ENCODE peak calls at places on chromosome 19, in six cellular contexts. L is heart right ventricle, P is keratinocyte, H is psoas muscle, B is fibroblast of mammary gland, J is A549. W is an unnamed sample.

GRCh38 chr19:4523306-4524110 is 5.2 kb upstream of the PLIN4 start:
- DNase-seq in L (no peak), P (no peak), H (peak; percentile 87), B (peak; percentile 49), J (peak; percentile 40), W (peak; percentile 21)

GRCh38 chr19:50728084-50728737 is 5.0 kb downstream of the CLEC11A start:
- DNase-seq in L (peak; percentile 75), P (no peak), H (peak; percentile 78), B (peak; percentile 84), J (no peak), W (peak; percentile 62)

GRCh38 chr19:3950871-3951861 is 18.3 kb downstream of the NMRK2 start:
- DNase-seq in L (peak; percentile 76), P (no peak), H (peak; percentile 93), B (no peak), J (no peak), W (no peak)

GRCh38 chr19:11020982-11021759 is 60.3 kb downstream of the SMARCA4 start:
- DNase-seq in L (no peak), P (no peak), H (no peak), B (peak; percentile 27), J (no peak), W (no peak)

GRCh38 chr19:49588370-49589122 is 2.4 kb upstream of the PRR12 start:
- DNase-seq in L (no peak), P (no peak), H (no peak), B (no peak), J (no peak), W (no peak)

GRCh38 chr19:29872224-29872731 is 60.5 kb downstream of the CCNE1 start:
- DNase-seq in L (no peak), P (no peak), H (no peak), B (no peak), J (no peak), W (no peak)

GRCh38 chr19:50173144-50173543 is 10.1 kb upstream of the IZUMO2 start:
- DNase-seq in L (no peak), P (no peak), H (no peak), B (no peak), J (no peak), W (no peak)

GRCh38 chr19:34096020-34096915 is 76.0 kb upstream of the LSM14A start:
- DNase-seq in L (peak; percentile 16), P (peak; percentile 7), H (no peak), B (peak; percentile 58), J (peak; percentile 78), W (peak; percentile 48)

GRCh38 chr19:11848200-11848593 is 329 bp upstream of the ZNF439 start:
- DNase-seq in L (no peak), P (no peak), H (no peak), B (no peak), J (no peak), W (no peak)

GRCh38 chr19:41821003-41821735 is 23.3 kb downstream of the LYPD4 start:
- DNase-seq in L (no peak), P (no peak), H (no peak), B (peak; percentile 29), J (peak; percentile 94), W (no peak)

GRCh38 chr19:2270157-2270571 is 11.8 kb downstream of the PEAK3 start:
- DNase-seq in L (peak; percentile 51), P (no peak), H (peak; percentile 85), B (no peak), J (no peak), W (peak; percentile 42)

GRCh38 chr19:1648156-1648925 is 4.1 kb downstream of the TCF3 start:
- DNase-seq in L (no peak), P (no peak), H (no peak), B (no peak), J (no peak), W (no peak)

GRCh38 chr19:1882089-1882785 is 3.1 kb downstream of the ABHD17A start:
- DNase-seq in L (no peak), P (no peak), H (no peak), B (no peak), J (no peak), W (no peak)

GRCh38 chr19:51341976-51342580 is at the start of gene VSIG10L:
- DNase-seq in L (no peak), P (no peak), H (peak; percentile 39), B (no peak), J (no peak), W (no peak)

GRCh38 chr19:4487572-4487971 is 15.5 kb downstream of the HDGFL2 start:
- DNase-seq in L (no peak), P (no peak), H (no peak), B (no peak), J (no peak), W (no peak)

GRCh38 chr19:21109116-21109515 is 27.1 kb downstream of the ZNF714 start:
- DNase-seq in L (no peak), P (no peak), H (no peak), B (peak; percentile 46), J (no peak), W (no peak)

GRCh38 chr19:42117076-42117475 is 15.2 kb downstream of the POU2F2 start:
- DNase-seq in L (no peak), P (no peak), H (peak; percentile 32), B (no peak), J (no peak), W (no peak)

GRCh38 chr19:4052114-4052992 is 14.3 kb downstream of the ZBTB7A start:
- DNase-seq in L (no peak), P (no peak), H (no peak), B (peak; percentile 85), J (no peak), W (no peak)

GRCh38 chr19:53102701-53103140 is 501 bp downstream of the ZNF160 start:
- DNase-seq in L (peak; percentile 36), P (no peak), H (peak; percentile 73), B (peak; percentile 32), J (no peak), W (peak; percentile 53)

GRCh38 chr19:37470216-37470615 is 1.1 kb downstream of the ZNF570 start:
- DNase-seq in L (no peak), P (no peak), H (no peak), B (no peak), J (no peak), W (no peak)

GRCh38 chr19:46958542-46958941 is 61.1 kb upstream of the NPAS1 start:
- DNase-seq in L (no peak), P (no peak), H (no peak), B (peak; percentile 90), J (no peak), W (peak; percentile 96)

GRCh38 chr19:57171551-57172081 is 4.3 kb upstream of the DUXA start:
- DNase-seq in L (peak; percentile 37), P (no peak), H (no peak), B (peak; percentile 17), J (peak; percentile 13), W (peak; percentile 35)

GRCh38 chr19:41877916-41878905 is 1.1 kb downstream of the CD79A start:
- DNase-seq in L (no peak), P (no peak), H (no peak), B (no peak), J (no peak), W (no peak)

GRCh38 chr19:3054972-3055740 is 7.1 kb downstream of the TLE5 start:
- DNase-seq in L (no peak), P (no peak), H (no peak), B (no peak), J (peak; percentile 56), W (no peak)

GRCh38 chr19:32651729-32652140 is 23.2 kb downstream of the ANKRD27 start:
- DNase-seq in L (peak; percentile 36), P (no peak), H (no peak), B (no peak), J (peak; percentile 44), W (no peak)

GRCh38 chr19:46901701-46902401 is 41.1 kb downstream of the ARHGAP35 start:
- DNase-seq in L (no peak), P (no peak), H (no peak), B (no peak), J (no peak), W (peak; percentile 52)

GRCh38 chr19:45473366-45474190 is 5.8 kb downstream of the FOSB start:
- DNase-seq in L (no peak), P (no peak), H (no peak), B (no peak), J (no peak), W (no peak)
- H3K4me3 ChIP-seq in L (no peak overlapping the region), P (no peak overlapping the region), H (no peak overlapping the region), B (no peak overlapping the region), J (no peak overlapping the region), W (no peak overlapping the region)

DNA sequence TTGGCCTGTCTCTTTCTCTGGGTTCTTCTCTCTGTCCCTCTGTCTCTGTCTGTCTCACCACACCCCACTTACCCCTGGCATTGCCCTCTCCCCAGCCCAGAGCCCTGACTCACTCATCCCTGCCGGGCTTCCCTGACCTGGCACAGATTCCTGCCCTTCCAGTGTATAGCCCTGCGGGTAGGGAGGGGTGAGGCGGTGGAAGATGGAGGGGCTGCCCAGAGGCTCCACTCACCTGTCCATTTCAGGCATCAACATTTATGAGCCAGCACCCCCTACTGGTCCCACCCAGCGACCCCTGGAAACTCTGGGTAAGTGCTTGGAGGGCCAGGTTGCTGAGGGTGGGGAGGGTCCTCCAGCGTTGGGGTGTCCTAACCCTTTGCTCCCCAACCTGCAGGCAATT is 1.0 kb downstream of the NCCRP1 start:
- DNase-seq in L (no peak), P (no peak), H (no peak), B (no peak), J (no peak), W (no peak)
- TF ChIP-seq CTCF in L (no peak), P (peak; percentile 9), H (no peak), B (peak; percentile 2), J (peak; percentile 33), W (no peak)

DNA sequence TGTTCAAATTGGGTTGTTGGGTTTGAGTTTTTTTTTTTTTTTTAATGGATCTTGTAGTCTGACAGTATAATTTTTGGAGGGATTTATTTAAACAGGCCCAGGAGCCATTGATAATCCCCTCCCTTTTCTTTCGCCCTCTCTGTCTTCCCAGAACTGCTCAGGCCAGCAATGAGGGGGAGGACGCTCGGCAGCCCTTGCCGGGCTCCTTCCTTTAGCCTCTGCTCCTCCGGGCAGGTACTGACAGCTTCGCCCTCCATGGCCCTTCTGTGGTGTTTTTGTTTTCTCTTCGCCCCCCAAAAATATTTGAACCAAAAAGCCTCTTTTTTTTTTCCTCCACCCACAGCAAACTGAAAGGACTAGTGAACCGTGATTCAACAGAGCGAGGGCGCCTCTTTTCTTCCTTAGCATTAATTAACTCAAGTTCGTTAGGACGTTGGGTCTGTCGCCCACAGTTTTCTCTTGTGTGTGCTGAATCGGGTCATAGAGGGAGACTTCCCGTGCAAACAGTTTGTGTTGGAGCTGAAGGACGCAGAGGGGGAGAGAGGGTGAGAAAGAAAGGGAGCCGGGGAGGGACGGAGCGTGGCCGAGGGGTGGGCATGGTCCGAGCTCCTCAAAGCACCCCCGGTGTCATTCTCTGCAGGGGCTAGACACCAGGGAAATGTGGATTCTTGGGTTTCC is 21.5 kb downstream of the NFIX start:
- DNase-seq in L (no peak), P (no peak), H (no peak), B (no peak), J (no peak), W (no peak)
- H3K4me3 ChIP-seq in L (peak overlapping the region; percentile 16), P (peak overlapping the region; percentile 74), H (peak overlapping the region; percentile 57), B (peak overlapping the region; percentile 32), J (no peak overlapping the region), W (peak overlapping the region; percentile 49)

DNA sequence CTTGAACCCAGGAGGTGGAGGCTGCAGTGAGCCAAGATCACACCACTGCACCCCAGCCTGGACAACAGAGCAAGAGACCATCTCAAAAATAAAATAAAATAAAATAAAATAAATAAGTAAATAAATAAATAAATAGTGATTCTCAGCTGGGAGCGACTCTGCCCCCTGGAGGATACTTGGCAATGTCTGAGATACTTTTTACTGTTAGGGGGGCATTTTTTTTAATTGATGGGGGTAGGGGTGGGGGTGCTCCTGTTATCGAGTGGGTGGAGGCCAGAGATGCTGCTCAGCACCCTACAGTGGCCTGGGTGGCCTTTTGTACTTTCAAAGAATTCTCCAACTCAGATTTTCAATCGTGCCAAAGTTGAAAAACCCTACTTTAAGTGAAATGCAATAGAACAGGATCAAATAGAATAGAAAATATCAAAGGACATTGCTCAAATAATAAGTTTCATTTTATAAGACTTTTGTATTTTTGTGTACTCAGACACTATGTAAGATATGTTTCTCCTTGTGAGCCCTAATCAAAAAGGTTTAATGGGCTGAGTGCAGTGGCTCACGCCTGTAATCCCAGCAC is 7.1 kb upstream of the CLPP start:
- DNase-seq in L (no peak), P (no peak), H (no peak), B (peak; percentile 23), J (no peak), W (peak; percentile 26)
- TF ChIP-seq CTCF in L (peak; percentile 7), P (peak; percentile 21), H (peak; percentile 36), B (peak; percentile 49), J (peak; percentile 55), W (peak; percentile 56)